ENCODE peak calls at places on chromosomes 3 and 15, in seven cellular contexts. Q is stomach, V is heart left ventricle, A is kidney epithelial cell, R is BE2C, W is fibroblast of mammary gland, Z is PC-3. S is an unnamed sample.
A peak's percentile ranks its signal among the peaks of the same experiment; 100 is the strongest.

GRCh38 chr3:196388946-196389345 is 43.3 kb downstream of the UBXN7 start:
- DNase-seq in Q (no peak), Z (no peak), W (peak; percentile 41), V (no peak), R (no peak), A (no peak), S (no peak)

GRCh38 chr15:35626531-35626930 is 80.6 kb upstream of the DPH6 start:
- DNase-seq in W (peak; percentile 36), V (no peak), R (no peak), Q (no peak), Z (no peak), A (no peak), S (no peak)

GRCh38 chr15:41971089-41971892 is 1.1 kb downstream of the EHD4 start:
- DNase-seq in Q (peak; percentile 70), A (no peak), Z (peak; percentile 82), V (peak; percentile 77), W (peak; percentile 51), R (peak; percentile 45), S (peak; percentile 53)

GRCh38 chr15:89822030-89822429 is 7.4 kb upstream of the ANPEP start:
- DNase-seq in W (peak; percentile 28), R (no peak), A (no peak), Q (no peak), Z (peak; percentile 68), V (no peak), S (no peak)

GRCh38 chr3:150077581-150078247 is 107.0 kb upstream of the PFN2 start:
- DNase-seq in R (no peak), Q (no peak), W (peak; percentile 68), Z (peak; percentile 78), A (no peak), V (no peak), S (no peak)

GRCh38 chr15:89052474-89052873 is 35.8 kb upstream of the ABHD2 start:
- DNase-seq in A (peak; percentile 48), W (peak; percentile 99), V (no peak), Q (no peak), Z (no peak), R (no peak), S (no peak)

GRCh38 chr3:187104342-187104741 is 35.0 kb downstream of the RPL39L start:
- DNase-seq in A (no peak), R (no peak), V (no peak), Z (no peak), W (peak; percentile 31), Q (no peak), S (no peak)

GRCh38 chr3:169869484-169870304 is at the start of gene LRRC31:
- DNase-seq in R (no peak), Z (no peak), V (no peak), Q (no peak), W (no peak), A (peak; percentile 50), S (no peak)

GRCh38 chr3:18007980-18008379 is 265.5 kb upstream of the TBC1D5 start:
- DNase-seq in A (no peak), R (no peak), Z (no peak), V (no peak), W (peak; percentile 3), Q (no peak), S (no peak)

GRCh38 chr3:162863579-162863978 is 1367.0 kb downstream of the OTOL1 start:
- DNase-seq in W (no peak), R (no peak), Q (no peak), Z (peak; percentile 66), V (no peak), A (no peak), S (no peak)

GRCh38 chr15:85691350-85692240 is 103.1 kb downstream of the KLHL25 start:
- DNase-seq in Q (peak; percentile 35), W (no peak), A (no peak), R (no peak), Z (no peak), V (no peak), S (no peak)

GRCh38 chr3:129349791-129350190 is 71.1 kb downstream of the HMCES start:
- DNase-seq in A (no peak), W (no peak), R (no peak), V (no peak), Z (no peak), Q (no peak), S (no peak)

GRCh38 chr3:25901796-25902195 is 111.9 kb downstream of the OXSM start:
- DNase-seq in A (no peak), W (no peak), Q (no peak), Z (no peak), R (no peak), V (no peak), S (no peak)

GRCh38 chr3:77038468-77038927 is 1.4 kb upstream of the ROBO2 start:
- DNase-seq in R (peak; percentile 82), A (peak; percentile 58), W (peak; percentile 79), Z (peak; percentile 83), Q (peak; percentile 70), V (no peak), S (peak; percentile 38)

GRCh38 chr15:56857828-56858227 is 60.6 kb upstream of the TCF12 start:
- DNase-seq in R (no peak), V (no peak), Q (no peak), A (no peak), Z (no peak), W (no peak), S (no peak)

GRCh38 chr3:155702745-155703581 is 41.9 kb downstream of the PLCH1 start:
- DNase-seq in V (no peak), Q (no peak), Z (peak; percentile 73), R (no peak), A (no peak), W (no peak), S (no peak)

GRCh38 chr3:23760871-23761373 is 44.8 kb upstream of the UBE2E1 start:
- DNase-seq in V (no peak), W (no peak), Q (no peak), Z (no peak), A (no peak), R (no peak), S (no peak)

GRCh38 chr3:78900426-78900825 is 867.4 kb downstream of the ROBO1 start:
- DNase-seq in Z (no peak), Q (no peak), V (no peak), A (no peak), W (no peak), R (no peak), S (no peak)

GRCh38 chr3:53498993-53499641 is 4.7 kb downstream of the CACNA1D start:
- DNase-seq in Z (no peak), V (no peak), W (no peak), R (no peak), Q (no peak), A (no peak), S (no peak)

GRCh38 chr15:78047631-78048409 is 29.7 kb downstream of the TBC1D2B start:
- DNase-seq in R (no peak), W (peak; percentile 81), V (no peak), A (no peak), Z (no peak), Q (no peak), S (peak; percentile 49)

GRCh38 chr15:32855942-32856341 is 138.1 kb downstream of the GREM1 start:
- DNase-seq in Z (peak; percentile 94), W (peak; percentile 99), R (no peak), Q (no peak), V (no peak), A (peak; percentile 99), S (peak; percentile 7)

GRCh38 chr15:29141908-29142747 is 127.5 kb downstream of the NSMCE3 start:
- DNase-seq in V (no peak), Z (no peak), W (no peak), Q (no peak), A (peak; percentile 54), R (no peak), S (no peak)

DNA sequence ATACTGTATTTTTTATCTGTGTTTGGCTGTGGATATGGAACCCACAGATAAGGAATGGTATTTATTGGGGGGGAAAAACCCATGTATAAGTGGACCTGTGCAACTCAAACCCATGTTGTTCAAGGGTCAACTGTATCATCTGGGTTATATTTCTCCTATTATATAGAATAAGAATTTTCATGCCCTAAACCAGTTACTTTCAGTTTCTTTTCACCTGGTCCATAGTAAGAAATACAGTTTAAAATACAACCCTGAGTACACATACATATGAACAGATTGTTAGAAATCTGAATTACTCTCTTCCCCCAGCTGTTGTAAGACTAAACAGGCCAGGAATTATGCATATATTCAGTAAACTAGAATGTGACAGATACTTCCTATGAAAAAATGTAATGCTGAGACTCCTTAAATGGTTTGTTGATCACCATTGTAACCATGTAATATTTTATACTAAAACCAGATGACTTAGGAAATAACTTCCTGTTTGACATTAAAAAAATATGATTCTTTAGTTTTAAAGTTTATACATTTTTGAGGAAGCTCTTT is 52.6 kb upstream of the ZCWPW2 start:
- DNase-seq in W (no peak), A (no peak), R (no peak), Z (no peak), V (no peak), Q (no peak), S (no peak)
- H3K4me3 ChIP-seq in W (no peak overlapping the region), A (no peak overlapping the region), R (no peak overlapping the region), Z (no peak overlapping the region), V (peak overlapping the region; percentile 30), Q (no peak overlapping the region), S (peak overlapping the region; percentile 16)

DNA sequence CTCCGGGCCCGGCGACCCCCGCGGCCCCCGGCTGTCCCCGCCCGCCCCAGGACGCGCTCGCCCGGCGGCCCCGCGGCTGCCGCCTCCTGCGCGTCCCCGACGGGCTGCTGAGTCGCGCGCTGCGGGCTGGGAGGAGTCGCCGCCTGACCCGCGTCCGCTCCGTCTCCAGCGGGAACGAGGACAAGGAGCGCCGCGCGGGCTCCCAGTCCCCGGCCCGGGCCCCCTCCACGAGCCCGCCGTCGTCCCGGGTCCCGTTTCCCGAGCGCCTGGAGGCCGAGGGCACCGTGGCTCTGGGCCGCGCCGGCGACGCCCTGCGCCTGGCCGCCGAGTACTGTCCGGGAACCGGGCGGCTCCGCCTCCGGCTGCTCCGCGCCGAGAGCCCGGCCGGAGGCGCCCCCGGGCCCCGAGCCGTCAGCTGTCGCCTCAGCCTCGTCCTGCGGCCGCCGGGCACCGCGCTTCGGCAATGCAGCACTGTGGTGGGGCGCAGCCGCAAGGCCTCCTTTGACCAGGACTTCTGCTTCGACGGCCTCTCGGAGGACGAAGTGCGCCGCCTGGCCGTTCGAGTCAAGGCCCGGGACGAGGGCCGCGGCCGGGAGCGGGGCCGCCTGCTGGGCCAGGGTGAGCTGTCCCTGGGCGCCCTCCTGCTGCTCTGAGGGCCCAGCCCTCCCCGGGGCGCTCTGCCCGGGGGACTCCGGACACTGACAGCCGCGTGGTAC is 1.5 kb downstream of the C2CD4A start:
- DNase-seq in Z (peak; percentile 22), A (no peak), V (peak; percentile 84), R (peak; percentile 72), Q (peak; percentile 58), W (peak; percentile 36), S (peak; percentile 27)
- H3K4me3 ChIP-seq in Z (peak overlapping the region; percentile 64), A (peak overlapping the region; percentile 32), V (peak overlapping the region; percentile 66), R (peak overlapping the region; percentile 52), Q (peak overlapping the region; percentile 58), W (peak overlapping the region; percentile 10), S (peak overlapping the region; percentile 61)

GRCh38 chr15:45186771-45187577 is 792 bp downstream of the SHF start:
- DNase-seq in W (no peak), Q (no peak), Z (no peak), A (no peak), R (no peak), V (no peak), S (no peak)
- H3K4me3 ChIP-seq in W (peak overlapping the region; percentile 2), Q (peak overlapping the region; percentile 86), Z (no peak overlapping the region), A (peak overlapping the region; percentile 53), R (peak overlapping the region; percentile 99), V (peak overlapping the region; percentile 72), S (peak overlapping the region; percentile 87)

DNA sequence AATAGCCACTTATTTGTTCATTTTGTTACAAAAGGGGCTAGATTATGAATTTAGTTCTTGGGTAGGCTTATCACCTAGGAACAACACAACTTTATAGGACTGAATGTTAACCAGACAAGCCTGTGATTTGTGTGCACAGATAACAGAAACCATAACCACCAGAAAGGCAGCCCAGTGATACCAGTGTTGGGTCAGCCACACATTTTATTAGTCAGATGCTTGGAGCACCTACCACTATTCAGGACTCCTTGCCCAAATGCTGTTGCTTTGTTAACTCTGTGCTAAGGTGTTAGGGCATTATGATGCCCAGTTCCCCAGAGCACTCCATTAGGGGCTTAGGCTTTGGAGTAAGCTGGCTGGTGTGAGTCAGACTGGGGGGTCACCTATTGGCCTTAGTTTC is 22.5 kb downstream of the PLCL2 start:
- DNase-seq in Q (no peak), V (no peak), W (no peak), Z (peak; percentile 16), A (no peak), R (no peak), S (no peak)
- H3K4me3 ChIP-seq in Q (no peak overlapping the region), V (no peak overlapping the region), W (no peak overlapping the region), Z (no peak overlapping the region), A (no peak overlapping the region), R (no peak overlapping the region), S (no peak overlapping the region)